ENCODE peak calls at places on chromosomes 4 and X, in five cellular contexts. N is colonic mucosa; Q is HFF-Myc; G is activated naive CD8-positive, alpha-beta T cell treated with anti-CD3 and anti-CD28 coated beads, Interleukin-2, amount 50 U/mL, for 24 hours; U is fibroblast of lung. F is an unnamed sample.

GRCh38 chrX:110318664-110318968 is 731 bp upstream of the AMMECR1 start:
- DNase-seq in N (no peak), G (no peak), U (no peak), Q (no peak), F (no peak)

GRCh38 chr4:116849620-116850019 is 235.8 kb downstream of the TRAM1L1 start:
- DNase-seq in G (no peak), Q (no peak), N (no peak), U (no peak), F (no peak)

GRCh38 chr4:10567766-10568165 is 110.5 kb upstream of the ZNF518B start:
- DNase-seq in N (no peak), Q (no peak), U (no peak), G (no peak), F (no peak)

GRCh38 chr4:144288011-144288903 is 147.7 kb upstream of the GYPA start:
- DNase-seq in Q (no peak), N (no peak), G (no peak), U (no peak), F (no peak)

GRCh38 chrX:87634361-87634760 is 116.8 kb downstream of the KLHL4 start:
- DNase-seq in U (no peak), Q (no peak), G (no peak), N (no peak), F (no peak)

GRCh38 chr4:182752158-182752910 is 164.9 kb downstream of the DCTD start:
- DNase-seq in G (no peak), N (no peak), Q (peak; percentile 27), U (no peak), F (no peak)

GRCh38 chrX:100863326-100863854 is 10.8 kb downstream of the NOX1 start:
- DNase-seq in U (peak; percentile 61), N (no peak), G (no peak), Q (no peak), F (no peak)

GRCh38 chrX:4764888-4765287 is 1051.4 kb upstream of the PRKX start:
- DNase-seq in G (no peak), Q (no peak), U (no peak), N (no peak), F (no peak)

GRCh38 chr4:104901438-104901837 is 245.2 kb upstream of the TET2 start:
- DNase-seq in U (peak; percentile 23), N (no peak), Q (no peak), G (no peak), F (no peak)

GRCh38 chr4:26806331-26806730 is 54.3 kb upstream of the STIM2 start:
- DNase-seq in U (no peak), N (no peak), G (no peak), Q (no peak), F (no peak)

GRCh38 chr4:137707221-137707620 is 174.9 kb upstream of the PCDH18 start:
- DNase-seq in U (peak; percentile 39), Q (no peak), G (no peak), N (no peak), F (no peak)

GRCh38 chrX:118740276-118740889 is 13.0 kb downstream of the IL13RA1 start:
- DNase-seq in Q (no peak), N (no peak), U (no peak), G (no peak), F (no peak)

GRCh38 chr4:6974138-6974848 is 64.7 kb downstream of the TBC1D14 start:
- DNase-seq in U (peak; percentile 90), N (peak; percentile 89), G (peak; percentile 87), Q (peak; percentile 80), F (peak; percentile 69)

GRCh38 chr4:147794787-147795413 is 63.0 kb downstream of the ARHGAP10 start:
- DNase-seq in N (no peak), G (no peak), U (no peak), Q (no peak), F (no peak)

GRCh38 chr4:3244002-3244401 is 5.0 kb upstream of the MSANTD1 start:
- DNase-seq in N (no peak), U (no peak), Q (no peak), G (no peak), F (no peak)

GRCh38 chr4:27692098-27692679 is 831.5 kb downstream of the STIM2 start:
- DNase-seq in U (peak; percentile 33), N (no peak), Q (peak; percentile 12), G (no peak), F (peak; percentile 7)

GRCh38 chr4:53907772-53908171 is 156.6 kb downstream of the CHIC2 start:
- DNase-seq in U (no peak), G (no peak), N (no peak), Q (no peak), F (no peak)

GRCh38 chr4:3709061-3709845 is 56.9 kb upstream of the ADRA2C start:
- DNase-seq in G (no peak), Q (no peak), N (no peak), U (no peak), F (no peak)

F was measured in Panc1.